ENCODE peak calls at places on chromosome 16, in ten cellular contexts. One of them, this sample, is unnamed.

GRCh38 chr16:57098188-57098841 is 5.9 kb downstream of the CPNE2 start:
- DNase-seq in tibial nerve: no peak
- DNase-seq in breast epithelium: no peak
- DNase-seq in natural killer cell: no peak
- DNase-seq in thoracic aorta: no peak
- DNase-seq in NB4: no peak
- DNase-seq in NCI-H1930: no peak
- DNase-seq in lower leg skin: no peak
- DNase-seq in GM12865: no peak
- DNase-seq in HFFc6: no peak
- DNase-seq in this sample: no peak

GRCh38 chr16:53829186-53829747 is 125.3 kb downstream of the FTO start:
- DNase-seq in tibial nerve: no peak
- DNase-seq in breast epithelium: no peak
- DNase-seq in natural killer cell: no peak
- DNase-seq in thoracic aorta: no peak
- DNase-seq in NB4: no peak
- DNase-seq in NCI-H1930: no peak
- DNase-seq in lower leg skin: no peak
- DNase-seq in GM12865: no peak
- DNase-seq in HFFc6: peak
- DNase-seq in this sample: no peak

GRCh38 chr16:66287916-66288315 is 78.6 kb upstream of the CDH5 start:
- DNase-seq in tibial nerve: no peak
- DNase-seq in breast epithelium: no peak
- DNase-seq in natural killer cell: peak
- DNase-seq in thoracic aorta: no peak
- DNase-seq in NB4: no peak
- DNase-seq in NCI-H1930: no peak
- DNase-seq in lower leg skin: peak
- DNase-seq in GM12865: no peak
- DNase-seq in HFFc6: no peak
- DNase-seq in this sample: no peak

GRCh38 chr16:27195068-27195741 is 8.1 kb upstream of the KDM8 start:
- DNase-seq in tibial nerve: no peak
- DNase-seq in breast epithelium: no peak
- DNase-seq in natural killer cell: no peak
- DNase-seq in thoracic aorta: no peak
- DNase-seq in NB4: no peak
- DNase-seq in NCI-H1930: no peak
- DNase-seq in lower leg skin: no peak
- DNase-seq in GM12865: no peak
- DNase-seq in HFFc6: no peak
- DNase-seq in this sample: no peak

GRCh38 chr16:57725976-57726375 is 9.6 kb upstream of the KATNB1 start:
- DNase-seq in tibial nerve: no peak
- DNase-seq in breast epithelium: no peak
- DNase-seq in natural killer cell: no peak
- DNase-seq in thoracic aorta: no peak
- DNase-seq in NB4: no peak
- DNase-seq in NCI-H1930: no peak
- DNase-seq in lower leg skin: no peak
- DNase-seq in GM12865: no peak
- DNase-seq in HFFc6: no peak
- DNase-seq in this sample: no peak

GRCh38 chr16:77288222-77288621 is 89.0 kb downstream of the SYCE1L start:
- DNase-seq in tibial nerve: no peak
- DNase-seq in breast epithelium: no peak
- DNase-seq in natural killer cell: no peak
- DNase-seq in thoracic aorta: no peak
- DNase-seq in NB4: no peak
- DNase-seq in NCI-H1930: no peak
- DNase-seq in lower leg skin: no peak
- DNase-seq in GM12865: no peak
- DNase-seq in HFFc6: peak
- DNase-seq in this sample: no peak

GRCh38 chr16:17170435-17170834 is 300.3 kb downstream of the XYLT1 start:
- DNase-seq in tibial nerve: no peak
- DNase-seq in breast epithelium: no peak
- DNase-seq in natural killer cell: no peak
- DNase-seq in thoracic aorta: no peak
- DNase-seq in NB4: no peak
- DNase-seq in NCI-H1930: no peak
- DNase-seq in lower leg skin: no peak
- DNase-seq in GM12865: no peak
- DNase-seq in HFFc6: no peak
- DNase-seq in this sample: no peak

GRCh38 chr16:19215705-19216104 is 47.7 kb downstream of the SYT17 start:
- DNase-seq in tibial nerve: no peak
- DNase-seq in breast epithelium: no peak
- DNase-seq in natural killer cell: no peak
- DNase-seq in thoracic aorta: no peak
- DNase-seq in NB4: no peak
- DNase-seq in NCI-H1930: no peak
- DNase-seq in lower leg skin: no peak
- DNase-seq in GM12865: no peak
- DNase-seq in HFFc6: no peak
- DNase-seq in this sample: no peak

GRCh38 chr16:9119795-9120194 is 28.4 kb downstream of the HAPSTR1 start:
- DNase-seq in tibial nerve: no peak
- DNase-seq in breast epithelium: peak
- DNase-seq in natural killer cell: no peak
- DNase-seq in thoracic aorta: no peak
- DNase-seq in NB4: no peak
- DNase-seq in NCI-H1930: no peak
- DNase-seq in lower leg skin: peak
- DNase-seq in GM12865: no peak
- DNase-seq in HFFc6: peak
- DNase-seq in this sample: no peak

This sample was measured in T-helper 22 cell.